ENCODE peak calls at places on chromosomes 5 and 9, in six cellular contexts. F, G, C, R, N and Y are unnamed samples.

GRCh38 chr9:90642570-90643539 is at the start of gene DIRAS2:
- DNase-seq in F (peak; percentile 78), G (no peak), C (peak; percentile 62), R (peak; percentile 76), N (peak; percentile 92), Y (no peak)

GRCh38 chr5:143921525-143922311 is 109.8 kb downstream of the HMHB1 start:
- DNase-seq in F (no peak), G (no peak), C (no peak), R (peak; percentile 89), N (no peak), Y (no peak)

GRCh38 chr5:135064235-135064570 is 30.2 kb upstream of the PITX1 start:
- DNase-seq in F (no peak), G (no peak), C (no peak), R (no peak), N (no peak), Y (peak; percentile 35)

GRCh38 chr5:154477382-154478223 is 424 bp downstream of the HAND1 start:
- DNase-seq in F (peak; percentile 26), G (no peak), C (peak; percentile 22), R (peak; percentile 20), N (no peak), Y (no peak)

GRCh38 chr9:136910197-136910900 is 24.0 kb downstream of the TRAF2 start:
- DNase-seq in F (no peak), G (no peak), C (no peak), R (no peak), N (no peak), Y (no peak)

GRCh38 chr9:93028448-93029006 is 30.0 kb upstream of the SUSD3 start:
- DNase-seq in F (no peak), G (peak; percentile 84), C (peak; percentile 18), R (no peak), N (no peak), Y (no peak)

GRCh38 chr9:113573959-113574352 is 110.4 kb downstream of the RGS3 start:
- DNase-seq in F (no peak), G (no peak), C (no peak), R (no peak), N (no peak), Y (no peak)

GRCh38 chr9:13264788-13265187 is 14.7 kb downstream of the MPDZ start:
- DNase-seq in F (no peak), G (no peak), C (no peak), R (no peak), N (no peak), Y (no peak)

GRCh38 chr9:114321759-114322158 is 1.1 kb upstream of the ORM1 start:
- DNase-seq in F (no peak), G (no peak), C (no peak), R (no peak), N (no peak), Y (no peak)

GRCh38 chr5:150082364-150082763 is 4.0 kb downstream of the CSF1R start:
- DNase-seq in F (no peak), G (no peak), C (no peak), R (no peak), N (no peak), Y (no peak)

GRCh38 chr5:77239126-77239741 is 28.8 kb downstream of the PDE8B start:
- DNase-seq in F (peak; percentile 48), G (no peak), C (peak; percentile 14), R (peak; percentile 14), N (no peak), Y (no peak)

GRCh38 chr9:33924978-33925797 is 108.2 kb downstream of the UBE2R2 start:
- DNase-seq in F (peak; percentile 48), G (no peak), C (peak; percentile 36), R (peak; percentile 46), N (peak; percentile 2), Y (no peak)

GRCh38 chr5:111385970-111386831 is 126.1 kb downstream of the STARD4 start:
- DNase-seq in F (no peak), G (no peak), C (no peak), R (no peak), N (peak; percentile 47), Y (no peak)

GRCh38 chr9:111914749-111915424 is 18.3 kb downstream of the UGCG start:
- DNase-seq in F (no peak), G (no peak), C (no peak), R (no peak), N (peak; percentile 68), Y (no peak)

GRCh38 chr9:125995006-125995405 is 247.8 kb downstream of the PBX3 start:
- DNase-seq in F (no peak), G (no peak), C (no peak), R (no peak), N (no peak), Y (no peak)

GRCh38 chr9:136848393-136849037 is 694 bp upstream of the PHPT1 start:
- DNase-seq in F (peak; percentile 44), G (no peak), C (peak; percentile 74), R (peak; percentile 40), N (peak; percentile 51), Y (no peak)

GRCh38 chr9:29861803-29862202 is 2288.5 kb upstream of the C9orf72 start:
- DNase-seq in F (no peak), G (no peak), C (no peak), R (no peak), N (no peak), Y (no peak)

GRCh38 chr5:2896371-2897275 is 145.1 kb upstream of the IRX2 start:
- DNase-seq in F (no peak), G (no peak), C (no peak), R (no peak), N (no peak), Y (no peak)

GRCh38 chr5:137078171-137078665 is 420.9 kb downstream of the SPOCK1 start:
- DNase-seq in F (peak; percentile 77), G (no peak), C (no peak), R (peak; percentile 79), N (no peak), Y (peak; percentile 79)

GRCh38 chr9:130837002-130837511 is 2.0 kb downstream of the ABL1 start:
- DNase-seq in F (no peak), G (no peak), C (no peak), R (no peak), N (no peak), Y (no peak)

GRCh38 chr9:14779566-14780022 is 57.1 kb upstream of the CER1 start:
- DNase-seq in F (no peak), G (no peak), C (no peak), R (no peak), N (no peak), Y (no peak)

GRCh38 chr9:96460877-96461276 is 10.9 kb downstream of the HABP4 start:
- DNase-seq in F (no peak), G (no peak), C (no peak), R (no peak), N (no peak), Y (no peak)

GRCh38 chr9:84322830-84323229 is 17.7 kb downstream of the SLC28A3 start:
- DNase-seq in F (no peak), G (no peak), C (no peak), R (peak; percentile 76), N (no peak), Y (no peak)

GRCh38 chr9:126312584-126313551 is 13.8 kb upstream of the MVB12B start:
- DNase-seq in F (no peak), G (no peak), C (no peak), R (no peak), N (no peak), Y (no peak)

GRCh38 chr9:98702835-98703385 is 5.8 kb downstream of the GABBR2 start:
- DNase-seq in F (no peak), G (no peak), C (no peak), R (no peak), N (no peak), Y (no peak)

GRCh38 chr5:22372376-22372775 is 480.8 kb downstream of the CDH12 start:
- DNase-seq in F (no peak), G (no peak), C (no peak), R (peak; percentile 68), N (no peak), Y (no peak)

GRCh38 chr5:33167541-33167940 is 273.2 kb upstream of the TARS1 start:
- DNase-seq in F (no peak), G (no peak), C (no peak), R (no peak), N (no peak), Y (no peak)

GRCh38 chr9:129111762-129112151 is 542 bp downstream of the PTPA start:
- DNase-seq in F (peak; percentile 12), G (no peak), C (peak; percentile 59), R (peak; percentile 41), N (no peak), Y (no peak)

GRCh38 chr9:111429175-111429574 is 55.0 kb downstream of the ECPAS start:
- DNase-seq in F (no peak), G (no peak), C (no peak), R (peak; percentile 5), N (no peak), Y (no peak)

GRCh38 chr5:14871084-14871572 is 450 bp downstream of the ANKH start:
- DNase-seq in F (peak; percentile 12), G (no peak), C (peak; percentile 65), R (no peak), N (no peak), Y (no peak)